ENCODE peak calls at places on chromosome 10, in ten cellular contexts. O is OCI-LY7; U is heart right ventricle; A is transverse colon; N is right cardiac atrium; Y is GM23248; S is right lobe of liver; T is naive thymus-derived CD4-positive, alpha-beta T cell; H is CD8-positive, alpha-beta T cell; L is DND-41. V is an unnamed sample.

GRCh38 chr10:124605001-124605370 is 139.2 kb downstream of the FAM53B start:
- DNase-seq in U (no peak), N (peak), Y (no peak), S (no peak), A (no peak), T (no peak), O (no peak), L (no peak), H (no peak), V (no peak)

GRCh38 chr10:35778344-35778743 is 136.2 kb upstream of the FZD8 start:
- DNase-seq in N (peak), O (no peak), A (no peak), Y (no peak), H (no peak), L (no peak), U (peak), S (no peak), T (no peak), V (no peak)

GRCh38 chr10:47413531-47414226 is 29.6 kb upstream of the ZNF488 start:
- DNase-seq in L (no peak), A (no peak), H (no peak), O (no peak), N (no peak), Y (no peak), U (no peak), T (no peak), S (no peak), V (no peak)

GRCh38 chr10:71285180-71285545 is 33.9 kb upstream of the SLC29A3 start:
- DNase-seq in O (peak), H (no peak), U (no peak), A (peak), N (peak), L (peak), S (peak), Y (peak), T (peak), V (no peak)

GRCh38 chr10:100747061-100747825 is 1.9 kb downstream of the PAX2 start:
- DNase-seq in H (no peak), Y (no peak), O (no peak), U (no peak), L (no peak), N (no peak), S (no peak), T (no peak), A (no peak), V (no peak)

GRCh38 chr10:119336599-119336998 is 129.2 kb downstream of the GRK5 start:
- DNase-seq in H (no peak), U (peak), T (no peak), Y (no peak), N (peak), A (no peak), S (no peak), O (no peak), L (no peak), V (no peak)

GRCh38 chr10:10794776-10795175 is 222.9 kb upstream of the CELF2 start:
- DNase-seq in T (no peak), L (peak), H (no peak), A (no peak), N (no peak), O (no peak), S (no peak), U (no peak), Y (no peak), V (peak)

GRCh38 chr10:71396714-71397339 is at the start of gene CDH23:
- DNase-seq in A (peak), L (no peak), H (no peak), Y (peak), S (peak), U (peak), O (no peak), N (peak), T (no peak), V (no peak)

GRCh38 chr10:14389981-14390590 is 59.4 kb upstream of the FRMD4A start:
- DNase-seq in U (no peak), L (no peak), Y (no peak), S (no peak), N (no peak), T (peak), H (no peak), O (no peak), A (no peak), V (no peak)

GRCh38 chr10:69734797-69735468 is 66.8 kb upstream of the COL13A1 start:
- DNase-seq in Y (no peak), H (no peak), S (no peak), N (no peak), U (no peak), A (no peak), T (no peak), O (peak), L (peak), V (no peak)

GRCh38 chr10:96556003-96556402 is 30.8 kb downstream of the TM9SF3 start:
- DNase-seq in O (peak), T (no peak), N (no peak), H (no peak), L (peak), S (no peak), A (no peak), Y (peak), U (no peak), V (no peak)

GRCh38 chr10:69497235-69497561 is 45.9 kb downstream of the TSPAN15 start:
- DNase-seq in O (no peak), N (no peak), U (no peak), T (no peak), A (no peak), Y (no peak), S (no peak), H (no peak), L (no peak), V (no peak)

GRCh38 chr10:133324198-133324792 is 12.4 kb downstream of the CALY start:
- DNase-seq in O (peak), S (peak), Y (peak), T (peak), N (peak), A (peak), L (peak), U (peak), H (peak), V (no peak)

GRCh38 chr10:13414855-13415254 is 66.8 kb upstream of the SEPHS1 start:
- DNase-seq in S (no peak), U (no peak), T (no peak), H (no peak), Y (peak), L (no peak), O (no peak), A (peak), N (no peak), V (no peak)

GRCh38 chr10:92768104-92768503 is 78.3 kb downstream of the HHEX start:
- DNase-seq in Y (no peak), U (no peak), S (no peak), H (no peak), A (no peak), T (no peak), N (no peak), L (no peak), O (no peak), V (no peak)

GRCh38 chr10:93913706-93914105 is 19.9 kb downstream of the SLC35G1 start:
- DNase-seq in Y (no peak), A (no peak), L (no peak), O (no peak), H (no peak), U (no peak), N (no peak), S (no peak), T (no peak), V (no peak)

GRCh38 chr10:88938039-88938438 is 14.5 kb downstream of the ACTA2 start:
- DNase-seq in S (no peak), U (no peak), T (no peak), Y (no peak), L (no peak), O (no peak), N (no peak), H (no peak), A (no peak), V (no peak)
- H3K27ac ChIP-seq in S (no peak), U (no peak), T (no peak), Y (no peak), L (no peak), O (no peak), N (no peak), H (no peak), A (peak), V (no peak)

GRCh38 chr10:27745380-27745718 is 270 bp downstream of the MKX start:
- DNase-seq in U (no peak), A (peak), L (no peak), N (peak), H (no peak), S (peak), O (no peak), Y (no peak), T (peak), V (no peak)

GRCh38 chr10:27747096-27747451 is 1.5 kb upstream of the MKX start:
- DNase-seq in N (no peak), T (no peak), H (no peak), L (no peak), O (no peak), Y (no peak), S (no peak), U (no peak), A (no peak), V (no peak)

GRCh38 chr10:27744478-27745379 is 890 bp downstream of the MKX start:
- DNase-seq in H (no peak), U (no peak), N (peak), Y (peak), T (peak), S (peak), L (no peak), A (peak), O (no peak), V (no peak)

GRCh38 chr10:27745719-27746363 is at the start of gene MKX:
- DNase-seq in T (peak), U (no peak), S (peak), A (peak), O (no peak), H (no peak), Y (peak), L (no peak), N (peak), V (no peak)

DNA sequence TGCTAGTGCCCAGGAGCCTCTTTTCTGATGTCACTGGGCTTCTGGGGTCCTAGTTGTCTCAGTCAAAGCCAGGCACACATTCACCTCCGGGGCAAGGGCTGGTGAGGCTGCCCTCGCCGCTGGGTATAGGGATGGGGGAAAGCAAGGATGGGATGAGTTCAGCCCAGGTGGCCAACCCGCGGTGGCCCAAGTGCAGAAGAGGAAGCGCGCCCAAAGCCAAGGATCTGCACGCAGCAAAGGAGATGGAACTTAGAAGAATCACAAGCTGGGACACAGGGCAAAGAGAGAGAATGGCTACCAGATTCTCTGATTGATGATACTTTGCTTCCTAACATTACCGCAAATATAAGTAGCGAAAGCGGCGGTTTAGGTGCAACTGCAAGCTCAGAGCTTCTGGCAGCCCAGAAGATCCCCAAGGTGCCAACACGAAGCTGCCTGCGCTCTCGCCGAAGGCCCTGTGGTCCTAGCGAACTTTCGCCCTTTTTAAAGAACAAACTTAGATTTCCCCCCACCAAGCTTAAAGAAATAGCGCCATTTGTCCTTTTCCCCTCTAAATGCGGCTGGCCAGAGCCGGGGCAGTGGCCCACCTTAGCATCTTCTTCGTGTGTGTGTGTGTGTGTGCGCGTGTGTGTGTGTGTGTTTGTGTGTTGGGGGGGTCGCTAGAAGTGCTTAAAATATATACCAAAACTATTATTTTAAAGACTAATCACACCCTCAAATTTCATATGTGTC is 911 bp upstream of the MKX start:
- DNase-seq in H (no peak), N (peak), O (no peak), Y (peak), L (no peak), S (no peak), A (no peak), U (no peak), T (no peak), V (no peak)
- H3K27ac ChIP-seq in H (no peak), N (no peak), O (no peak), Y (peak), L (no peak), S (no peak), A (peak), U (no peak), T (no peak), V (no peak)

DNA sequence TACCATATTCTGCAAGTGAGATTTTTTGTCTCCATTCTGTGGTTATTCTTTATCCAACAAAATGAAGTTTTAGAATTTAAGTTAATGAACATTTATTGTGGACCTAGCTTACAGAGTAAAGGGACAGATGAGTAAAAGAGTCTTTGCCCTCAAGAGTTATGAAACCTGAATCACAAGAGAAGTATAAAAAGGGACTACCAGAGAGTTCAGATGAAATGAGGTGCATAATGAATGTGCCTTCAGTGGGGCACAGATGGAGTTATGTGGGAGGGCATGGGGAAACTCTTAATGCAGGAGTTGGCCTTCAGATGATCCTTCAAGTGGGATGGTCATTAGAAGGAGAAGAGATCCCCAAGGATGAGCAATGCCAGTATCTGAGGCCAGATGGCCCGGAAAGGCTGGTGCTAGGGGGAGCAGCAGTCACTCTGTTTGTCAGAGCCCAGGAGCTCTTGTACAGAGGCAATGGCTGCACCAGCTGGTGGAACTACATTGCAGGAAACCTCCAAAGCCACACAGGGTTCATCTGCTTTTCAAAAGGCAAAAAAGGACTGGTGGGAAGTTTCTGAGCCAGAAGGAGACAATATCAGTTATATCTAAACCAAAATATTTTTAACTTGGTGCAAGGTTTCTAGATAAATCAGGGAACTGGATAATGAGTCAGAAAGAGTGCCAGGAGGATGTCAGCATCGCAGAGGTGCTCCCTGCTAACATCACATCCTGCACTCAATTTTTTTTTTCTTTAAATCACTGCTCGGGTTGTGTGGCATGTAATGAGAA is 162.0 kb downstream of the KLF6 start:
- DNase-seq in H (no peak), S (no peak), Y (no peak), U (no peak), O (peak), N (no peak), L (peak), A (no peak), T (no peak), V (no peak)
- H3K27ac ChIP-seq in H (no peak), S (no peak), Y (peak), U (peak), O (peak), N (no peak), L (no peak), A (peak), T (no peak), V (peak)

GRCh38 chr10:33327750-33328149 is 6.7 kb downstream of the NRP1 start:
- DNase-seq in H (no peak), T (no peak), L (no peak), A (no peak), U (no peak), Y (peak), N (no peak), O (no peak), S (no peak), V (no peak)
- H3K27ac ChIP-seq in H (no peak), T (no peak), L (no peak), A (no peak), U (peak), Y (peak), N (no peak), O (no peak), S (peak), V (no peak)

GRCh38 chr10:17007836-17008235 is 121.8 kb downstream of the CUBN start:
- DNase-seq in N (no peak), Y (no peak), T (no peak), A (no peak), O (no peak), U (no peak), L (no peak), S (no peak), H (no peak), V (no peak)

GRCh38 chr10:17006631-17007161 is 122.9 kb downstream of the CUBN start:
- DNase-seq in Y (peak), N (no peak), O (no peak), A (no peak), S (no peak), H (no peak), T (no peak), L (no peak), U (peak), V (no peak)

GRCh38 chr10:17007381-17007780 is 122.2 kb downstream of the CUBN start:
- DNase-seq in T (peak), L (no peak), U (no peak), O (no peak), S (no peak), Y (no peak), H (no peak), A (no peak), N (no peak), V (no peak)

GRCh38 chr10:17010363-17011145 is 119.1 kb downstream of the CUBN start:
- DNase-seq in L (no peak), A (no peak), H (no peak), Y (no peak), O (no peak), U (no peak), N (no peak), S (no peak), T (no peak), V (no peak)

DNA sequence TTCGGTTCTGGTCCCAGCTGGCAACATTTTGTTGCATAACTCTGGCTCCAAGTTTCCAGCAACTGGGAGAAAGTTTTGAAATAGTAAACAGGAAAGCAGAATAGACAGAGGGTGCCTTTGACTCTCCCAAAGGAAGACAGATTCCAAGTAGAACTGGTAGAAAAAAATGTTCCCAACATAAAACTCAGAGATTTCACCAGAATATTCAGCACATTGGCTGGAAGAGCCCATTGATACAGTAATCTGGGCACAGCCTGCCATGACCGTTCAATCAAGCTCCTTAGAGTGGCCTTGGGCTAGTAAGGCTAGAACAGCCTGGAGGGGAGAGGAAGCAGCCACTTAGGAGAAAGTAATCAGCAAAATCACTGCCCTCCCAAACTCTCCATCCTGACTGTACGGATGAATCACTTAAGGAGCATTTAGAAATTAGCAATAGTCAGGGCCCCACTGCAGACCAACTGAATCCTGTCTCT is 120.3 kb downstream of the CUBN start:
- DNase-seq in A (no peak), N (peak), S (no peak), U (no peak), Y (peak), H (no peak), T (no peak), O (no peak), L (no peak), V (no peak)
- H3K27ac ChIP-seq in A (peak), N (peak), S (no peak), U (peak), Y (peak), H (no peak), T (no peak), O (no peak), L (no peak), V (no peak)

DNA sequence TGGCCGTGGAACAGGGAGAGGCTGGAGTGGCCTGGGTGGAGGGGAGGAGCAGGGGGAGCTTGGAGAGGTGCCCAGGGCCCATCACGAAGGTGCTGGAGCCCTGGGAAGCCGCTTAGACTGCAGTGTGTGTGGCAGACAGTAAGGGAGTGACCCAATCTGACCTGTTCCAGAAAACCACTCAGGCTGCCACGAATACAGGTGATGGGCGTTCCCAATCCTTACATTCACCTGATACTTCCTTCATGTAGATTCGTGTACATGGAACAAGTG is 161.7 kb downstream of the SVIL start:
- DNase-seq in N (no peak), H (no peak), S (no peak), Y (no peak), U (no peak), L (no peak), O (no peak), A (no peak), T (no peak), V (no peak)
- H3K27ac ChIP-seq in N (peak), H (no peak), S (no peak), Y (no peak), U (peak), L (no peak), O (no peak), A (no peak), T (no peak), V (no peak)

GRCh38 chr10:132001238-132001977 is 19.7 kb upstream of the BNIP3 start:
- DNase-seq in Y (no peak), U (no peak), S (no peak), H (no peak), O (no peak), N (no peak), A (no peak), T (no peak), L (no peak), V (no peak)
- H3K27ac ChIP-seq in Y (no peak), U (no peak), S (no peak), H (no peak), O (no peak), N (no peak), A (no peak), T (no peak), L (no peak), V (no peak)

GRCh38 chr10:103668351-103669242 is 175.1 kb downstream of the NEURL1 start:
- DNase-seq in A (peak), Y (peak), T (no peak), N (peak), S (no peak), H (no peak), U (peak), L (no peak), O (no peak), V (no peak)

GRCh38 chr10:103671126-103671525 is 177.6 kb downstream of the NEURL1 start:
- DNase-seq in Y (no peak), T (no peak), A (no peak), L (no peak), H (no peak), N (no peak), O (no peak), U (no peak), S (no peak), V (no peak)

GRCh38 chr10:103669944-103670343 is 176.4 kb downstream of the NEURL1 start:
- DNase-seq in L (no peak), U (no peak), N (no peak), S (no peak), H (no peak), O (no peak), Y (no peak), A (no peak), T (no peak), V (no peak)

GRCh38 chr10:103667390-103667789 is 173.9 kb downstream of the NEURL1 start:
- DNase-seq in Y (peak), U (peak), S (no peak), H (no peak), N (peak), O (no peak), L (no peak), A (peak), T (no peak), V (no peak)

GRCh38 chr10:103669243-103669929 is 175.9 kb downstream of the NEURL1 start:
- DNase-seq in N (peak), O (no peak), U (no peak), H (no peak), S (no peak), Y (peak), T (no peak), L (no peak), A (no peak), V (no peak)
- H3K27ac ChIP-seq in N (peak), O (no peak), U (peak), H (no peak), S (no peak), Y (peak), T (no peak), L (no peak), A (peak), V (no peak)

DNA sequence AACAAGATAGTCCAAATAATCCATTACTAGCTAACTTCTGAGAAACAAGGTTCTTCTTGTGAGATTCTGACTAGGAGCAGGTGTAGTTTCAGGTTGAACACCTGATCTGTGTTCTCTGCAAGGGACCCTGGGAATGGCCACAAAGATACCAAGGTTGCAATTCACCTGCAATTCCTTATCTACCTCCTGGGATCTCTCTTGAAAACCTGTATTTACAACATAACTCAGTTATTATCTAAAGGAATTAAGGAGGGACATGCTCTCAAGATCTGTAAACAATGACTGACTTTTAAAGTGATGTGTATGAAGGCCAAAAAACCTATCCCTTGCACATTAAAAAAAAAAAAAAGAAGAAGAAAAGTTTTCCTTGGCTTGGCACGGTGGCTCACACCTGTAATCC is 54.8 kb downstream of the ABLIM1 start:
- DNase-seq in N (no peak), Y (no peak), T (no peak), S (no peak), A (no peak), U (no peak), L (no peak), O (no peak), H (no peak), V (no peak)
- H3K27ac ChIP-seq in N (no peak), Y (no peak), T (no peak), S (peak), A (peak), U (peak), L (no peak), O (no peak), H (no peak), V (no peak)

V was measured in epithelial cell of prostate.